ENCODE peak calls at places on chromosome X, in four cellular contexts. T is AG04450; B is heart left ventricle; J is effector memory CD4-positive, alpha-beta T cell. O is an unnamed sample.

GRCh38 chrX:41382699-41383645 is 49.0 kb downstream of the DDX3X start:
- DNase-seq in T (no peak), B (no peak), J (peak), O (no peak)

GRCh38 chrX:8179653-8180052 is 8.6 kb upstream of the VCX2 start:
- DNase-seq in T (no peak), B (no peak), J (no peak), O (no peak)

GRCh38 chrX:121308276-121308805 is 260.9 kb downstream of the GLUD2 start:
- DNase-seq in T (no peak), B (no peak), J (no peak), O (no peak)

GRCh38 chrX:18288716-18289115 is 65.8 kb downstream of the SCML2 start:
- DNase-seq in T (no peak), B (no peak), J (no peak), O (no peak)

GRCh38 chrX:150664290-150664689 is 28.9 kb upstream of the MTMR1 start:
- DNase-seq in T (no peak), B (peak), J (no peak), O (no peak)

GRCh38 chrX:45191383-45191782 is 9.3 kb downstream of the DIPK2B start:
- DNase-seq in T (no peak), B (no peak), J (no peak), O (no peak)

GRCh38 chrX:115559672-115560071 is 1.3 kb upstream of the PLS3 start:
- DNase-seq in T (no peak), B (no peak), J (no peak), O (no peak)

GRCh38 chrX:119118780-119119395 is 8.7 kb downstream of the KIAA1210 start:
- DNase-seq in T (no peak), B (peak), J (peak), O (peak)

GRCh38 chrX:54357414-54358377 is at the start of gene WNK3:
- DNase-seq in T (peak), B (peak), J (peak), O (peak)

GRCh38 chrX:136251042-136251991 is at the start of gene MAP7D3:
- DNase-seq in T (no peak), B (peak), J (peak), O (no peak)

GRCh38 chrX:68867458-68868166 is 38.8 kb downstream of the EFNB1 start:
- DNase-seq in T (no peak), B (no peak), J (no peak), O (peak)

GRCh38 chrX:28889691-28890090 is 302.4 kb downstream of the IL1RAPL1 start:
- DNase-seq in T (no peak), B (no peak), J (no peak), O (no peak)

GRCh38 chrX:110409925-110410324 is 51.3 kb downstream of the RTL9 start:
- DNase-seq in T (no peak), B (no peak), J (no peak), O (no peak)

GRCh38 chrX:110418220-110418856 is 59.7 kb downstream of the RTL9 start:
- DNase-seq in T (peak), B (no peak), J (no peak), O (no peak)

GRCh38 chrX:111914398-111915092 is 38.6 kb downstream of the TRPC5OS start:
- DNase-seq in T (no peak), B (no peak), J (no peak), O (no peak)

GRCh38 chrX:10447577-10448214 is 172.7 kb downstream of the MID1 start:
- DNase-seq in T (no peak), B (no peak), J (no peak), O (no peak)

GRCh38 chrX:70013483-70014222 is 36.1 kb downstream of the AWAT2 start:
- DNase-seq in T (no peak), B (peak), J (no peak), O (no peak)

GRCh38 chrX:77785400-77785745 is 643 bp downstream of the ATRX start:
- DNase-seq in T (no peak), B (no peak), J (no peak), O (peak)

GRCh38 chrX:5965406-5965805 is 263.3 kb downstream of the NLGN4X start:
- DNase-seq in T (no peak), B (no peak), J (no peak), O (no peak)

GRCh38 chrX:40570346-40571093 is 10.2 kb upstream of the ATP6AP2 start:
- DNase-seq in T (no peak), B (no peak), J (no peak), O (no peak)

GRCh38 chrX:41384041-41384705 is 50.2 kb downstream of the DDX3X start:
- DNase-seq in T (peak), B (peak), J (peak), O (no peak)

GRCh38 chrX:4588893-4589292 is 875.4 kb upstream of the PRKX start:
- DNase-seq in T (no peak), B (no peak), J (no peak), O (no peak)

GRCh38 chrX:347351-348117 is 28.9 kb upstream of the GTPBP6 start:
- DNase-seq in T (no peak), B (peak), J (no peak), O (no peak)

GRCh38 chrX:103376118-103376978 is at the start of gene BEX3:
- DNase-seq in T (no peak), B (peak), J (no peak), O (peak)

GRCh38 chrX:131729295-131729694 is 185.4 kb downstream of the OR13H1 start:
- DNase-seq in T (no peak), B (peak), J (peak), O (peak)

GRCh38 chrX:111182938-111183337 is 86.9 kb downstream of the PAK3 start:
- DNase-seq in T (no peak), B (no peak), J (no peak), O (no peak)

GRCh38 chrX:54452920-54453319 is 12.7 kb downstream of the TSR2 start:
- DNase-seq in T (no peak), B (no peak), J (no peak), O (no peak)

GRCh38 chrX:9443327-9443726 is 21.5 kb upstream of the TBL1X start:
- DNase-seq in T (no peak), B (no peak), J (no peak), O (no peak)

GRCh38 chrX:50680990-50681389 is 133.0 kb downstream of the SHROOM4 start:
- DNase-seq in T (no peak), B (no peak), J (no peak), O (no peak)

GRCh38 chrX:10795721-10796120 is 175.3 kb upstream of the MID1 start:
- DNase-seq in T (no peak), B (no peak), J (no peak), O (no peak)

GRCh38 chrX:10484683-10485247 is 135.6 kb downstream of the MID1 start:
- DNase-seq in T (no peak), B (no peak), J (no peak), O (no peak)

GRCh38 chrX:74251006-74251930 is 52.7 kb upstream of the ZCCHC13 start:
- DNase-seq in T (peak), B (no peak), J (no peak), O (no peak)

DNA sequence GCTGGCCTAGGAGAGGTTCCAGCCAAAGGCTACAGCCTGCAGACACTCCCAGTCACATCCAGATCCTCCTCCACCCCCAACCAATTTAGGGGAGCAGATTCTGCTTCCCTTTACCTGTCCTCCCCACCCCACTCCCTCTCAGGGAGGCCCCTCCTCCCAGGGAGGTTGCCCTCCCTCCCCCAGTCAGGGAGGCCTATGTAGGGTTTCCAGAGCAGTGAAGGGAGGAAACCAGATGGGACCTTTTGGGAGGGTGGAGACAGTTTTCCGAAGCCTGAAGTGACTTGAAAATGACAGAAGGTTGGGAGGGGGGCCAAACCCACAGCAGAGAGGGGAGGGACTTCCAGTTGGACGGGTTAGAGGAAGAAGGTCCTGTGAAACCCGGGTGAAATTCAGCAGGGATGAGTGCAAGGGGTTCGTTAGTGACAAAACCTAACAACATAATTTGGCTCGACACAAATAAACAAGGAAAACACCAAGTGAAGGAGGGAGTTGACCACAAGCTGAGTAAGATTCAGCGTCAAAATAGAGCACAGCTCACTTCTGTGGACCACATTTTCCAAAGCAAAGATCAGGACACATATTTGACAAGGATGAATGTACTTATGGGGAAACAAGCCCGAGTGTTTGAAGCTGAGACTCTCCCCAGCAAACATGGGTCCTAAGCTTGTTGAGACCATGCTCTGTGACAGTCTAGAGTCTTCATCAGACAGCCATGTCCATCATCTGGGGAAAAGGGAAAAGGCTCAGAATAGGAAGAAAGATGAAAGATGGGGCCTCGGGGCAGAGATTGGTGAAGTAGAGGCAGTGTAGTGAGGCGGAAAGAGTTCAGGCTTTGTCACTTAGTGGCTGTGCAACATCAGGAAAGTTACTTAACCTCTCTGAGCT is 46.4 kb downstream of the PRPS1 start:
- DNase-seq in T (no peak), B (peak), J (peak), O (peak)
- H3K27ac ChIP-seq in T (no peak), B (peak), J (peak), O (peak)

DNA sequence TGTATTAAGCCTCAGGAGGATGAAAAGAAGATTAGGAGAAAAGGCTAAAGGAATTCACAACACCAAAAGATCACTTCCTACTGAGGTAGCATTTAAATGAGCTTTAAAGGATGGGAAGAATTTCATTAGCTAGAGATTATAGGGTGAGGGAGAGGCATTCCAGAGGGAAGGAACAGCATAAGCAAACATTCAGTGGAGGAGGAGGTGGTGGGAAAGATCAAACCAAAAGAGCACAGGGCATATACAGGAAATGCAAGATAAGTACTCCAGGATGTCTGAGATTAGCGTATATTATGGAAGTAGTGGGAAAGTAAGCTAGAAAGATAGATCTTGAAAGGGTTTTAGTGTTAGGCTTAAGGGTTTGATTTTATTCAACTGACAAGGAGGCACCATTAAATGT is 84.8 kb downstream of the COL4A6 start:
- DNase-seq in T (no peak), B (no peak), J (no peak), O (no peak)
- H3K27ac ChIP-seq in T (no peak), B (no peak), J (no peak), O (no peak)

GRCh38 chrX:23797371-23798128 is 14.6 kb downstream of the SAT1 start:
- DNase-seq in T (no peak), B (no peak), J (no peak), O (no peak)

GRCh38 chrX:23804578-23804977 is 21.6 kb downstream of the SAT1 start:
- DNase-seq in T (no peak), B (no peak), J (no peak), O (no peak)

GRCh38 chrX:23805379-23805778 is 22.4 kb downstream of the SAT1 start:
- DNase-seq in T (no peak), B (no peak), J (no peak), O (no peak)

GRCh38 chrX:23803931-23804381 is 21.0 kb downstream of the SAT1 start:
- DNase-seq in T (no peak), B (peak), J (no peak), O (no peak)

DNA sequence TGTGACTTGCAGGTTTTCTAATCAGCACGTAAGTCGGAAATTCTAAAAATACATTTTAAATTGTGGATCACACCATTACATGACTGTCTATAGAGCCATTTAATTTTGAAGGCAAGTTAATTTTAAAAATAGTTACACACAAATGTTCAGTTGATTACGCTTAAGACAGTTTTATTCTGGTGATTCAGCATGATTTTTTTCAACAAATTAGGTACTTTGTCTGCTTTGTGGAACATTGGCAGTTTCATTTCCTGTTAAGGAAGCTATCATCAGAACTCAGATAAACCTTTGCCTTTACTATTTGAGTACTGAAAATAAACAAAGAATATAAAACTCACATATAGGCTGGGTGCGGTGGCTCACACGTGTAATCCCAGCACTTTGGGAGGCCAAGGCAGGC is 19.5 kb downstream of the SAT1 start:
- DNase-seq in T (no peak), B (no peak), J (no peak), O (no peak)
- H3K27ac ChIP-seq in T (no peak), B (no peak), J (no peak), O (no peak)

GRCh38 chrX:13432376-13432775 is 112.5 kb upstream of the ATXN3L start:
- DNase-seq in T (peak), B (peak), J (no peak), O (no peak)
- H3K27ac ChIP-seq in T (peak), B (no peak), J (no peak), O (no peak)

GRCh38 chrX:23799469-23800065 is 16.6 kb downstream of the SAT1 start:
- DNase-seq in T (no peak), B (no peak), J (no peak), O (no peak)
- H3K27ac ChIP-seq in T (no peak), B (no peak), J (no peak), O (no peak)

O was measured in substantia nigra.